ENCODE peak calls at places on chromosome 12, in six cellular contexts. R is endothelial cell, M is tibial artery, T is sigmoid colon, S is lower leg skin, O is GM13977. I is an unnamed sample.

GRCh38 chr12:54526800-54527630 is 22.4 kb upstream of the PDE1B start:
- DNase-seq in O (no peak), R (peak), T (no peak), S (no peak), M (no peak), I (peak)

GRCh38 chr12:84689638-84690037 is 223.0 kb downstream of the SLC6A15 start:
- DNase-seq in M (no peak), T (no peak), R (no peak), S (no peak), O (no peak), I (no peak)

GRCh38 chr12:60522684-60523083 is 926.9 kb downstream of the SLC16A7 start:
- DNase-seq in M (no peak), R (no peak), S (no peak), O (no peak), T (no peak), I (no peak)

GRCh38 chr12:47377414-47378221 is 297.9 kb upstream of the AMIGO2 start:
- DNase-seq in M (peak), S (peak), T (peak), R (no peak), O (no peak), I (no peak)

GRCh38 chr12:79250955-79251354 is 386.4 kb downstream of the SYT1 start:
- DNase-seq in T (no peak), O (no peak), S (no peak), M (no peak), R (no peak), I (no peak)

GRCh38 chr12:115638753-115639666 is 638.5 kb downstream of the MED13L start:
- DNase-seq in O (no peak), R (peak), T (no peak), S (no peak), M (no peak), I (no peak)

GRCh38 chr12:86194721-86195120 is 61.5 kb downstream of the MGAT4C start:
- DNase-seq in S (no peak), T (no peak), M (no peak), O (no peak), R (no peak), I (no peak)

GRCh38 chr12:93080994-93081809 is 152.1 kb upstream of the EEA1 start:
- DNase-seq in M (no peak), T (no peak), O (no peak), S (no peak), R (no peak), I (no peak)

GRCh38 chr12:82660541-82661325 is 26.0 kb upstream of the TMTC2 start:
- DNase-seq in O (no peak), S (no peak), M (no peak), T (no peak), R (no peak), I (no peak)

DNA sequence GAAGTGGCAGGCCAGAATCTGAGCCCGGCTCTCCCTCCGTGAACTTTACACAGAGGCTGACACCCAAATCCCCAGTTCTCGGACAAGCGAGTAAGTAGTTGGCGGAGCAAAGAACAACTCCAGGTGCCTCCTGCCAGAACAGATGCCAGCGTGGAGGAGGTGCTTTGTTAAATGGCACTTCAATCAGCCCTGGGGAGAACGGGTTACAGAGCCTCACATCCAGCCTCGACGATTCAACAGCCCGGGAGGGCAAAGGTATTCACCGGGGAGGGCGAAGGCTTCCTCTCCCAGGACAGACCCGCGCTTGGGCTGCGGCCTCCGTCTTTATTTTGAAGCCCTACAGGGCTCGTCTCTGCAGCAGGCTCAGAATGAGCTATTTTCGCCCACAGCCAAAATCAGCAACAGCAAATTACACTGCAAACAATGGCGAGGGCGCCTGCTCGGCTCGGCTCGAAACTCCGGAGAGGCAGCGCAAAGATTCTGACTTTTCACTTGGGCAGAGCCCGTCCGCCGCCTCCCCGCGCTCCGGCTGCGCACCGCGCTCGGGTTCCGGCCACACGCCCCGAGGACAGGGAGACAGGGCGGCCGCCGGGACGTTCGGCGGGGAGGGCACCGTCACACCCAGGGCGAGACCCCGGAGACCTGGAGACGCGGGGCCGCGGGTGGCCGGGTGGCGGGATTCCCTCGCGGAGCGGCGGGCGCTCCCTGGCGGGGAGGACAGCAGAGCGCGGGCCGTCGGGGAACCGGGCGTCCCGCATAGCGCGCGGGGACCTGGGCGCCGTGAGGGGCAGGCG is 811 bp downstream of the TMCC3 start:
- DNase-seq in S (no peak), O (peak), T (peak), R (peak), M (peak), I (peak)
- TF ChIP-seq CTCF in S (no peak), O (peak), T (peak), R (no peak), M (peak), I (peak)

DNA sequence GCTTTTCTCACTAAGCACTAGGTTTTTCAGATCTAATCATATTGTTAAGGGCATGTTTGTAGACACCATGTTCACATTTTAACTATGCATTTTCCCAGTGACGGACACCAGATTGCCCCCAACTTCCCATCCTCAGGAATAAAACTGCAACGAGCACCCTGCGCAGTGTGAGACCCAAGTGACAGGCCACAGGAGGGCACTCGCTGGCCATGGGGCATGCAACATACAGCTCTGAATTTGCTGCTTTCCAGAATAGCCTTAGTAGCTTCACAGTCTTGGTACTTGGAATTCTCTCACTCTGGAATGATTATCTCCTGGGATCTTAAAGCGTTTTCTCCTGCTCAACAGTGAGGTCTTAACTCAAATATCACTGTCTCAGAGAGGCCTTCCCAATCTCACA is 983 bp upstream of the DDX47 start:
- DNase-seq in O (no peak), R (no peak), M (no peak), T (no peak), S (peak), I (no peak)
- TF ChIP-seq CTCF in O (no peak), R (no peak), M (no peak), T (no peak), S (no peak), I (no peak)

DNA sequence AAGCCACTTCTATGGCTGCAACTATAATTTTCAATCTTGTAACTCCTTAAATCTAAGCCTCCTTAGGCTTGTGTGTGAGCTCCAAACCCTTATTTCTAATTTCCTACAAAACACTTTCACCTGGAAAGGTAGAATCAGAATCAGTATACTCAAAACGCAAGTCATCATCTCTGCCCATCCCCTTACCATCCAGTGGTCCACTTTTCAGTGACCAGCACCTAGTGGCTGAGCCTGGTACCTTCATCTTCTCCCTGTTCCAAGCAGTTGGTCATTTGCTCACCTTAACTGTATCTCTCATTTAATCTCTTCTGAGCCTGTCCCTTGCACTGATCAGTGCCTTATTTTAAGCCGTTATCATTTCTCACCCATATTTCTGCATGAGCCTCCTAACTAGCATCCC is 107.9 kb downstream of the PPM1H start:
- DNase-seq in R (no peak), O (no peak), T (no peak), M (no peak), S (no peak), I (no peak)
- TF ChIP-seq CTCF in R (peak), O (no peak), T (no peak), M (no peak), S (no peak), I (no peak)

GRCh38 chr12:65308001-65308400 is 29.5 kb downstream of the MSRB3 start:
- DNase-seq in M (no peak), S (no peak), T (no peak), O (no peak), R (no peak), I (no peak)

GRCh38 chr12:65308601-65309071 is 30.2 kb downstream of the MSRB3 start:
- DNase-seq in T (no peak), M (no peak), O (no peak), R (no peak), S (no peak), I (no peak)

GRCh38 chr12:65318186-65318685 is 39.8 kb downstream of the MSRB3 start:
- DNase-seq in S (no peak), R (no peak), T (no peak), O (no peak), M (no peak), I (no peak)

GRCh38 chr12:65311260-65311659 is 32.8 kb downstream of the MSRB3 start:
- DNase-seq in T (no peak), S (no peak), M (no peak), R (no peak), O (no peak), I (no peak)

GRCh38 chr12:65313704-65314317 is 35.3 kb downstream of the MSRB3 start:
- DNase-seq in M (no peak), R (no peak), T (no peak), S (no peak), O (no peak), I (no peak)
- TF ChIP-seq CTCF in M (peak), R (peak), T (no peak), S (no peak), O (peak), I (no peak)

GRCh38 chr12:6819069-6820030 is 2.3 kb upstream of the GPR162 start:
- DNase-seq in R (no peak), T (no peak), M (no peak), O (no peak), S (no peak), I (no peak)
- TF ChIP-seq CTCF in R (no peak), T (no peak), M (no peak), O (no peak), S (no peak), I (no peak)

DNA sequence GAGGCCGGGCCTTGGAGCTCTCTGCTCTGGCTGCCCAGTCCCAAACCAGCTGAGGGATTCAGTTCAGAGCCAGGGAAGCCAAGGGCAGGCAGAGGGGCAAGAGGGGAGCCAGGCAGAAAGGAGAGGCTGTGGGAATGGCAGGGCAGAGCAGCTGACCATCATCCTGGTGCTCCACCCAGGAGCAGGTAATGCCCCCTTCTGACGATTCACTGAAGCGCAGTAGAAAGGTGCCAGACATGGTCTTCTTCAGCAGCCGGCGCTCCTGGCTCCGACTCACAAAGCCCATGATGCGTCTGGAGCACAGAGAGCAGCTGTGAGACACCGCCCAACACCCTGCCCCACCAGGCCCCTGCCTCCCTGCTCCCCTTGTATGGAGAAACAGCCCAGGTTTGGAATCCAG is 8.0 kb downstream of the IL23A start:
- DNase-seq in M (no peak), O (no peak), T (no peak), R (no peak), S (no peak), I (no peak)
- TF ChIP-seq CTCF in M (no peak), O (peak), T (no peak), R (no peak), S (no peak), I (no peak)

DNA sequence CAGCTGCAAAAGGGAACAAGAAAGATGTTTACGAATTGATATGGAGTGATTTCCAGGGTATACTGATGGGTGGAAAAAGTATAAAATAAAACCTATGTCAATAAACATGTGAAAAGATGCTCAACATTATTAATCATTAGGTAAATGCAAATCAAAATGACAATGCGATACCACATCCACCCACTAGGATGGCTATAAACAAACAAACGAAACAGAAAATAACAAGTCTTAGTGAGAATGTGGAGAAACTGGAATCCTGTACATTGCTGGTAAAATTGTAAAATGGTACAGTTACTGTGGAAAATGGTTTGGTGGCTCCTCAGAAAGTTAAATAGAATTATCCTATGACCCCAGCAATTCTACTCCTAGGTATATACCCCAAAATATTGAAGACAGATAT is 9.5 kb upstream of the BEST3 start:
- DNase-seq in S (no peak), O (no peak), T (no peak), R (no peak), M (no peak), I (no peak)
- TF ChIP-seq CTCF in S (no peak), O (no peak), T (no peak), R (peak), M (no peak), I (peak)

GRCh38 chr12:64218597-64218996 is 3.5 kb downstream of the KICS2 start:
- DNase-seq in R (no peak), O (no peak), M (no peak), S (no peak), T (no peak), I (no peak)

GRCh38 chr12:64220046-64220445 is 2.0 kb downstream of the KICS2 start:
- DNase-seq in M (no peak), T (no peak), S (no peak), R (no peak), O (no peak), I (no peak)

GRCh38 chr12:64219135-64219534 is 3.0 kb downstream of the KICS2 start:
- DNase-seq in T (no peak), R (no peak), M (no peak), S (no peak), O (no peak), I (no peak)

GRCh38 chr12:64221656-64222010 is 463 bp downstream of the KICS2 start:
- DNase-seq in S (peak), T (peak), M (peak), O (peak), R (peak), I (peak)

DNA sequence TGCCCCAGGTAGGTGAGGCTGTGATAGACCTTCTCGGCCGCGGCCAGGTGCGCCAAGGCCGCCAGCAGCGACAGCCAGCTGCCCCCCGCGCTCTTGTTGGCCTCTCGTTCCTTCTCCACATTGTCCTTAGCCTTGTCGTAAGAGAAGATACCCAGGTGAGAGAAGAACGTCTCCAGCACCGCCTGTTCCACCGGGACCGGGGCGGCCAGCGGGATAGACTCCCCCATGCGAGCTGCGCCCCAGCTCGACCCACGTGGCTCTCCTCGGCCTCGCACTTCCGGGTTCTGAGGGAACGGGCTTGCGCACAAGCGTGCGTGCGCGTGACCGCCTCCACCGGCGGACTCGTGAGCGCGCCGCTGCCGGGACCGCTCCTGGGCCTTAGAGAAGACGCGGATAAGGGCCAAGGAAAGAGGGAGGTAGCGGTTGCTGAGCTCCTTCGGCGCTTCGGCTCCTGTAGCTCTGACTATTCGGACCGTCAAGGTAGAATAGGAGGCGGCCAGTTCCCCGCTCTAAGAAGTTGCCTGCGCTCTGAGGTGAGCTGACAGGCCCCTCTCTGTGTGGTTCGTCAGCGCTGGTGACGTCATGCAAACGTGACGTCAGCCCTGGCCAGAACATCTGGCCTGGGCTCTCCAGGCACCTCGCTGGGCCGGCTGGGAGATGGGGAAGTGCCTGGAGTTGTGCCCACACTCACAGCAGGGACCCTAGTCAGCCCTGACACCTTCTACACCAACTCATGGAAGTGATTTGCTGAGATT is at the start of gene KICS2:
- DNase-seq in R (peak), S (peak), M (peak), T (peak), O (peak), I (peak)
- TF ChIP-seq CTCF in R (no peak), S (no peak), M (no peak), T (no peak), O (no peak), I (no peak)

I was measured in glutamatergic neuron.